ENCODE peak calls at places on chromosomes 5 and 9, in four cellular contexts. X is CD8-positive, alpha-beta T cell; N is ovary; B is transverse colon. H is an unnamed sample. For H3K4me1, the result is how much of the 10 kb centered on the place peaks cover.

GRCh38 chr9:135732569-135733257 is 30.7 kb downstream of the KCNT1 start:
- DNase-seq in X (no peak), N (no peak), B (no peak), H (no peak)

GRCh38 chr5:19739691-19740090 is 248.3 kb downstream of the CDH18 start:
- DNase-seq in X (no peak), N (no peak), B (no peak), H (no peak)

GRCh38 chr9:123319541-123320339 is 36.3 kb upstream of the CRB2 start:
- DNase-seq in X (no peak), N (no peak), B (no peak), H (no peak)

GRCh38 chr5:66410056-66410455 is 186.1 kb upstream of the MAST4 start:
- DNase-seq in X (no peak), N (no peak), B (no peak), H (no peak)

GRCh38 chr9:27019589-27019988 is 14.1 kb upstream of the LRRC19 start:
- DNase-seq in X (no peak), N (no peak), B (no peak), H (no peak)

GRCh38 chr5:126656397-126657007 is 55.8 kb downstream of the PHAX start:
- DNase-seq in X (no peak), N (no peak), B (no peak), H (no peak)

GRCh38 chr9:98215821-98216220 is 23.4 kb upstream of the CORO2A start:
- DNase-seq in X (peak), N (no peak), B (no peak), H (no peak)

GRCh38 chr9:109973336-109973735 is 193.3 kb downstream of the PALM2AKAP2 start:
- DNase-seq in X (no peak), N (no peak), B (no peak), H (no peak)

GRCh38 chr5:386432-387341 is 56.3 kb upstream of the EXOC3 start:
- DNase-seq in X (peak), N (no peak), B (no peak), H (peak)

GRCh38 chr9:71767421-71768321 is 642 bp downstream of the CEMIP2 start:
- DNase-seq in X (no peak), N (peak), B (peak), H (no peak)

GRCh38 chr9:132312873-132313272 is 41.9 kb downstream of the SETX start:
- DNase-seq in X (no peak), N (no peak), B (no peak), H (no peak)
- TF ChIP-seq CTCF in X (no peak), N (no peak), B (no peak), H (peak)

DNA sequence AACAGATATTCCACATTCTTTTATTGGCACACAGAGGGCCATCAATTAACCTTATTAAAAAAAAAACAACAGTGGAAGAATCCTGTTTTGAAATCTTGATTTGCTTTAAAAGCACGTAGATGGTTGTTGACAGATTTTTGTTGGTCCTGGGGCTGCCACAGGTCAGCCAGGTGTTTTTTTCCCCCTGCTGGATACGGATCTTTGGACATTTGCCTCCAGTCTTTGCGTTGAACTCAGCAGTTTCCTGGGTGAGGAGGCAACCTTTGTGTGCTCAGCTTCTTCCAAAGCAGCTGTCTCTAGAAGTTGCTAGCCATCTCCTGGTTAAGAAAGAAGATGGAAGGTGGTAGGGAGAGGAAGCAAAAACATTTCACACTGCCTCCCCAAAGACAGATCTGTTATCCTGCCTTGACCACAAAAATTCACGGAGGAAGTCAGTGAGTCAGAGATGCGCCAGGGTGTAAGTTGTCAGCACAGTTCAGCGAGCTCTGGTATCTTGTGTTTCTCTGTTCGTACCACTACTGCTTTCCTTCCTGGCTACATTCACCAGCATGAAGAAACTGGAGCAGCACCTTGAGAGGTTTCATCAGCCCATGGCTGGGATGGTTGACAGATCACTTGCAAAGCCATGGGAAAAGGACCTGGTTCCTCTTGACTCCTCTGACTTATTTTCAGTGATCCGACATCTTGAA is 207.3 kb downstream of the ARHGAP26 start:
- DNase-seq in X (peak), N (no peak), B (no peak), H (peak)
- H3K4me1 ChIP-seq in X (half or more), N (under half), B (under half), H (half or more)

GRCh38 chr5:114305402-114306207 is 56.3 kb upstream of the KCNN2 start:
- DNase-seq in X (no peak), N (no peak), B (no peak), H (no peak)
- TF ChIP-seq CTCF in X (no peak), N (no peak), B (no peak), H (peak)

DNA sequence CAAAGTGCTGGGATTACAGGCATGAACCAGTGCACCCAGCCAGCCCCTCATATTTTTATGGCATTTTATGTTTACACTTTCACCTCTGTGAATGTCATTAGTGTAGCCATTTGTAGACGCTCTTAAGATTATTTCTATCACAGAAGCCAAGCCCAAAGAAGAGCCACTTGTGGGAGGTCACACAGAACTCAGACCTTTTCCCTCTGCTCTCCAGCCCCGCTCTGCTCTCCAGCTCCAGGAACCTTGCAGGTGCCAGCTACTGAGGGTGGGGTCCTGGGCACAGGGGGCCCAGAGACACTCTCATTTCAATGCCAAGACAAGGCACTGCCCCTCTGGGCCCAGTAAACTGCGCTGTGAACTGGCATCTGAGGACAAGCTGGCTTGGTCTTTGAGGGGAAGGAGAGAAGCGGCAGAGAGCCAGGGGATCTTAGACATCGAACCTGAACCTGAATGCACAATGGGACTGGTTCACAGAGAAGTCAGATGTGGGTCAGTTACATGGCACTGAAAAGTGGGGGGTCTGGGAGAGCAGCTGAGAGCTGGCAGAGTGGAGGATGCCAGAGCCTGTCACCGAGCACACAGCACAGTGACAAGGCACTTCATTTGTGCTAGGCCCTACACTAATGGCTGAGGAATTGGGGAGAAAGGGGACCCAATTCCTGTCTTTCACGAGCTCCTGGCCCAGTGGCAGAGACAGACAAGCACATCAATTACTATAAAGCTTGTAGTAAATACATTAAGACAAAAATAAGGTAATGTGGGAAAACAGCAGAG is 16.7 kb downstream of the ANXA6 start:
- DNase-seq in X (no peak), N (no peak), B (no peak), H (no peak)
- H3K4me1 ChIP-seq in X (half or more), N (under half), B (under half), H (under half)

GRCh38 chr5:73909474-73909873 is 283.5 kb downstream of the ARHGEF28 start:
- DNase-seq in X (no peak), N (no peak), B (no peak), H (no peak)

GRCh38 chr5:73906277-73906676 is 280.3 kb downstream of the ARHGEF28 start:
- DNase-seq in X (no peak), N (no peak), B (no peak), H (no peak)

GRCh38 chr5:73907164-73907563 is 281.2 kb downstream of the ARHGEF28 start:
- DNase-seq in X (no peak), N (no peak), B (no peak), H (no peak)

GRCh38 chr5:73908846-73909245 is 282.9 kb downstream of the ARHGEF28 start:
- DNase-seq in X (no peak), N (no peak), B (no peak), H (no peak)

DNA sequence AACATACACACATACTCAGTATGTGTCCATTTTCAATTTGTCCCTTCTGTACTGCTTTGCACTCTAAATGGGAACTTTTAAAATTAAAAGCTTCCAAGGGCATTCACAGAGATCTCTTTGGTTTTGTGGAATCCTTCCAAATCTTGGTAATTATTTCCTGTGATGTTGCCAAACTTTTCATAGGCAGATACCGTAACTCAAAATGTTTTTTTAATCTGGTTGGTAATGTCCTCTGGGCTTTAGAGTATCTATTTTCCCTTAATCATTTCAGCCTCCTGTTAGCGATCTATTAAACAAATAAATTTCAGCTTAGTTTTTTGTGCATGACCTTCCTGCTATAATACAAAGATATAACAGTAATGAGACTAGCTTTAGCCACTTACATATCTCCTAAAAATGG is 282.4 kb downstream of the ARHGEF28 start:
- DNase-seq in X (no peak), N (no peak), B (no peak), H (no peak)
- TF ChIP-seq CTCF in X (no peak), N (no peak), B (no peak), H (no peak)

GRCh38 chr9:133375116-133375723 is 640 bp downstream of the SURF4 start:
- DNase-seq in X (peak), N (no peak), B (peak), H (no peak)
- H3K4me1 ChIP-seq in X (under half), N (under half), B (under half), H (under half)

H was measured in RWPE2.